ENCODE peak calls at places on chromosome 22, in nine cellular contexts. W is activated CD8-positive, alpha-beta memory T cell treated with anti-CD3 and anti-CD28 coated beads for 1 hour; K is A172; J is mucosa of gallbladder; T is aorta; Y is CD4-positive, alpha-beta T cell; U is HEK293T; O is DMS79 treated with DMSO at 0.1 percent for 48 hours; P is naive thymus-derived CD8-positive, alpha-beta T cell. Z is an unnamed sample.

GRCh38 chr22:27438271-27438980 is 363.1 kb downstream of the MN1 start:
- DNase-seq in W (no peak), K (no peak), J (peak), T (peak), Y (no peak), U (no peak), O (no peak), P (no peak), Z (peak)

GRCh38 chr22:45202333-45203149 is 38.2 kb downstream of the KIAA0930 start:
- DNase-seq in W (no peak), K (peak), J (no peak), T (no peak), Y (no peak), U (no peak), O (no peak), P (no peak), Z (no peak)

GRCh38 chr22:28230682-28231081 is 311.6 kb upstream of the PITPNB start:
- DNase-seq in W (no peak), K (no peak), J (no peak), T (no peak), Y (no peak), U (no peak), O (no peak), P (no peak), Z (no peak)

GRCh38 chr22:28017859-28018258 is 98.8 kb upstream of the PITPNB start:
- DNase-seq in W (no peak), K (no peak), J (no peak), T (no peak), Y (no peak), U (no peak), O (no peak), P (no peak), Z (no peak)

GRCh38 chr22:49066619-49067018 is 761.1 kb downstream of the BRD1 start:
- DNase-seq in W (no peak), K (no peak), J (no peak), T (no peak), Y (no peak), U (no peak), O (no peak), P (no peak), Z (no peak)

GRCh38 chr22:38230108-38230825 is 28.5 kb downstream of the MAFF start:
- DNase-seq in W (no peak), K (peak), J (peak), T (no peak), Y (peak), U (peak), O (no peak), P (peak), Z (no peak)

GRCh38 chr22:32649515-32650200 is 151.8 kb upstream of the TIMP3 start:
- DNase-seq in W (no peak), K (peak), J (no peak), T (peak), Y (no peak), U (no peak), O (no peak), P (no peak), Z (no peak)

GRCh38 chr22:37370306-37370979 is 56.8 kb downstream of the ELFN2 start:
- DNase-seq in W (no peak), K (no peak), J (peak), T (peak), Y (no peak), U (no peak), O (no peak), P (no peak), Z (no peak)

GRCh38 chr22:33597274-33597985 is 322.8 kb downstream of the LARGE1 start:
- DNase-seq in W (no peak), K (no peak), J (no peak), T (no peak), Y (no peak), U (no peak), O (no peak), P (no peak), Z (no peak)

Z was measured in NCI-H748 treated with DMSO at 0.1 percent for 48 hours.